ENCODE peak calls at places on chromosome 17, in ten cellular contexts. O, W, I, Y, S, T, K, M, D and E are unnamed samples.
A peak's percentile ranks its signal among the peaks of the same experiment; 100 is the strongest.

GRCh38 chr17:7024402-7024785 is 1.5 kb downstream of the BCL6B start:
- DNase-seq in O (no peak), W (no peak), I (no peak), Y (no peak), S (no peak), T (no peak), K (no peak), M (no peak), D (no peak), E (no peak)

GRCh38 chr17:68440526-68440925 is 16.8 kb downstream of the WIPI1 start:
- DNase-seq in O (no peak), W (no peak), I (no peak), Y (no peak), S (no peak), T (no peak), K (no peak), M (no peak), D (peak; percentile 28), E (no peak)

GRCh38 chr17:34579017-34579946 is at the start of gene TMEM132E:
- DNase-seq in O (no peak), W (no peak), I (no peak), Y (peak; percentile 30), S (no peak), T (peak; percentile 51), K (peak; percentile 54), M (peak; percentile 75), D (peak; percentile 12), E (no peak)

GRCh38 chr17:80822700-80823410 is 168.8 kb upstream of the CHMP6 start:
- DNase-seq in O (no peak), W (peak; percentile 52), I (peak; percentile 62), Y (peak; percentile 62), S (no peak), T (no peak), K (no peak), M (no peak), D (peak; percentile 46), E (no peak)

GRCh38 chr17:29177871-29178749 is 2.1 kb downstream of the MYO18A start:
- DNase-seq in O (no peak), W (no peak), I (peak; percentile 75), Y (no peak), S (no peak), T (no peak), K (no peak), M (no peak), D (no peak), E (no peak)

GRCh38 chr17:80045703-80046102 is 9.3 kb downstream of the CCDC40 start:
- DNase-seq in O (no peak), W (no peak), I (no peak), Y (no peak), S (no peak), T (no peak), K (peak; percentile 85), M (no peak), D (no peak), E (no peak)

GRCh38 chr17:79515646-79516604 is 94.9 kb downstream of the RBFOX3 start:
- DNase-seq in O (no peak), W (no peak), I (no peak), Y (no peak), S (no peak), T (no peak), K (peak; percentile 13), M (no peak), D (no peak), E (no peak)

GRCh38 chr17:2718150-2718938 is 6.8 kb upstream of the CLUH start:
- DNase-seq in O (no peak), W (peak; percentile 29), I (peak; percentile 37), Y (no peak), S (no peak), T (no peak), K (no peak), M (no peak), D (no peak), E (no peak)

GRCh38 chr17:16987830-16988601 is 16.1 kb upstream of the TNFRSF13B start:
- DNase-seq in O (peak; percentile 9), W (peak; percentile 77), I (peak; percentile 75), Y (peak; percentile 39), S (peak; percentile 27), T (peak; percentile 93), K (no peak), M (no peak), D (peak; percentile 80), E (peak; percentile 76)

GRCh38 chr17:72560303-72561247 is 439.8 kb downstream of the SOX9 start:
- DNase-seq in O (peak; percentile 14), W (peak; percentile 58), I (peak; percentile 65), Y (no peak), S (no peak), T (peak; percentile 55), K (peak; percentile 93), M (peak; percentile 88), D (peak; percentile 39), E (no peak)

GRCh38 chr17:17682293-17682736 is 1.1 kb downstream of the RAI1 start:
- DNase-seq in O (peak; percentile 31), W (no peak), I (no peak), Y (peak; percentile 65), S (no peak), T (peak; percentile 76), K (peak; percentile 29), M (peak; percentile 74), D (peak; percentile 49), E (no peak)

GRCh38 chr17:4249452-4250029 is 14.2 kb downstream of the ANKFY1 start:
- DNase-seq in O (no peak), W (peak; percentile 67), I (peak; percentile 59), Y (no peak), S (no peak), T (peak; percentile 70), K (no peak), M (peak; percentile 58), D (peak; percentile 48), E (no peak)

GRCh38 chr17:73003487-73003886 is 89.0 kb downstream of the SLC39A11 start:
- DNase-seq in O (no peak), W (no peak), I (peak; percentile 56), Y (no peak), S (no peak), T (peak; percentile 8), K (no peak), M (no peak), D (no peak), E (no peak)

GRCh38 chr17:77428020-77428781 is 287.4 kb downstream of the SEC14L1 start:
- DNase-seq in O (no peak), W (no peak), I (no peak), Y (no peak), S (no peak), T (no peak), K (no peak), M (no peak), D (no peak), E (no peak)

GRCh38 chr17:16417896-16418683 is 2.7 kb downstream of the TRPV2 start:
- DNase-seq in O (no peak), W (peak; percentile 79), I (no peak), Y (no peak), S (no peak), T (peak; percentile 70), K (no peak), M (no peak), D (no peak), E (no peak)

GRCh38 chr17:69434164-69434579 is 19.7 kb downstream of the MAP2K6 start:
- DNase-seq in O (no peak), W (peak; percentile 49), I (peak; percentile 84), Y (peak; percentile 24), S (no peak), T (no peak), K (peak; percentile 64), M (no peak), D (peak; percentile 74), E (no peak)

GRCh38 chr17:16282522-16282921 is 65.5 kb downstream of the PIGL start:
- DNase-seq in O (no peak), W (peak; percentile 90), I (peak; percentile 49), Y (no peak), S (peak; percentile 66), T (peak; percentile 92), K (no peak), M (no peak), D (peak; percentile 86), E (no peak)

GRCh38 chr17:6574689-6575595 is 18.6 kb upstream of the PITPNM3 start:
- DNase-seq in O (no peak), W (peak; percentile 87), I (peak; percentile 73), Y (no peak), S (peak; percentile 16), T (peak; percentile 89), K (no peak), M (no peak), D (peak; percentile 88), E (no peak)

GRCh38 chr17:60390881-60391418 is 983 bp downstream of the USP32 start:
- DNase-seq in O (no peak), W (peak; percentile 39), I (peak; percentile 34), Y (no peak), S (no peak), T (peak; percentile 68), K (no peak), M (peak; percentile 77), D (peak; percentile 56), E (no peak)

GRCh38 chr17:1829189-1829578 is 518 bp downstream of the SMYD4 start:
- DNase-seq in O (no peak), W (peak; percentile 20), I (peak; percentile 22), Y (peak; percentile 31), S (no peak), T (peak; percentile 59), K (peak; percentile 11), M (no peak), D (peak; percentile 15), E (no peak)

GRCh38 chr17:6894206-6894528 is 62.6 kb upstream of the TEKT1 start:
- DNase-seq in O (no peak), W (peak; percentile 30), I (no peak), Y (no peak), S (no peak), T (peak; percentile 45), K (no peak), M (no peak), D (peak; percentile 24), E (no peak)

GRCh38 chr17:51147641-51148040 is 5.7 kb upstream of the NME1 start:
- DNase-seq in O (no peak), W (no peak), I (no peak), Y (no peak), S (no peak), T (peak; percentile 47), K (no peak), M (no peak), D (peak; percentile 49), E (no peak)

GRCh38 chr17:33910200-33910857 is 344.8 kb upstream of the CCL2 start:
- DNase-seq in O (no peak), W (no peak), I (no peak), Y (no peak), S (no peak), T (no peak), K (no peak), M (no peak), D (no peak), E (no peak)

GRCh38 chr17:16304832-16305231 is 48.4 kb downstream of the CENPV start:
- DNase-seq in O (no peak), W (peak; percentile 51), I (peak; percentile 39), Y (no peak), S (no peak), T (peak; percentile 31), K (peak; percentile 9), M (peak; percentile 50), D (peak; percentile 45), E (no peak)

GRCh38 chr17:73189417-73190099 is 3.3 kb upstream of the COG1 start:
- DNase-seq in O (no peak), W (peak; percentile 51), I (peak; percentile 42), Y (no peak), S (peak; percentile 37), T (peak; percentile 64), K (peak; percentile 54), M (peak; percentile 80), D (peak; percentile 69), E (no peak)

GRCh38 chr17:79875511-79875910 is 36.3 kb upstream of the CBX4 start:
- DNase-seq in O (no peak), W (no peak), I (no peak), Y (no peak), S (no peak), T (no peak), K (no peak), M (no peak), D (no peak), E (no peak)

GRCh38 chr17:26731005-26731921 is 562.7 kb upstream of the WSB1 start:
- DNase-seq in O (no peak), W (no peak), I (no peak), Y (no peak), S (no peak), T (peak; percentile 9), K (no peak), M (peak; percentile 3), D (no peak), E (no peak)

GRCh38 chr17:81267390-81268067 is 27.6 kb downstream of the SLC38A10 start:
- DNase-seq in O (no peak), W (no peak), I (no peak), Y (no peak), S (no peak), T (no peak), K (no peak), M (no peak), D (no peak), E (no peak)